ENCODE peak calls at places on chromosomes 6 and 20, in five cellular contexts. U is keratinocyte, M is fibroblast of the aortic adventitia, Z is AG04450, E is WERI-Rb-1. R is an unnamed sample.

GRCh38 chr6:130997061-130997753 is 65.8 kb downstream of the EPB41L2 start:
- DNase-seq in E (no peak), M (peak), Z (no peak), U (no peak), R (no peak)

GRCh38 chr20:34334654-34335407 is 28.2 kb upstream of the ITCH start:
- DNase-seq in M (no peak), U (no peak), E (no peak), Z (no peak), R (no peak)

GRCh38 chr6:37607949-37608348 is 89.7 kb downstream of the MDGA1 start:
- DNase-seq in U (no peak), E (no peak), M (peak), Z (peak), R (peak)

GRCh38 chr6:35061102-35061615 is 80.0 kb downstream of the TCP11 start:
- DNase-seq in U (no peak), Z (no peak), E (no peak), M (no peak), R (no peak)

GRCh38 chr20:16475225-16475624 is 98.0 kb downstream of the KIF16B start:
- DNase-seq in E (no peak), U (no peak), Z (no peak), M (peak), R (peak)

GRCh38 chr20:19992996-19993908 is 23.9 kb upstream of the NAA20 start:
- DNase-seq in U (peak), Z (peak), M (peak), E (no peak), R (peak)

GRCh38 chr6:20630136-20630535 is 95.9 kb downstream of the CDKAL1 start:
- DNase-seq in Z (no peak), M (no peak), U (no peak), E (no peak), R (no peak)

GRCh38 chr6:147700436-147701209 is 192.1 kb downstream of the SAMD5 start:
- DNase-seq in U (no peak), M (no peak), Z (no peak), E (no peak), R (no peak)

GRCh38 chr6:127518710-127519468 is at the start of gene MTCL3:
- DNase-seq in E (peak), Z (no peak), M (peak), U (no peak), R (peak)

GRCh38 chr6:131368077-131368911 is 204.7 kb upstream of the ARG1 start:
- DNase-seq in E (no peak), Z (no peak), U (no peak), M (peak), R (no peak)

GRCh38 chr6:42113929-42114636 is 28.3 kb downstream of the C6orf132 start:
- DNase-seq in Z (no peak), M (no peak), E (no peak), U (no peak), R (no peak)

GRCh38 chr20:19626896-19627295 is 131.2 kb upstream of the RIN2 start:
- DNase-seq in Z (no peak), M (peak), U (no peak), E (no peak), R (peak)

GRCh38 chr20:63889241-63890200 is 5.4 kb upstream of the DNAJC5 start:
- DNase-seq in U (no peak), E (no peak), Z (no peak), M (no peak), R (no peak)

GRCh38 chr6:116366740-116367275 is 3.9 kb upstream of the DSE start:
- DNase-seq in M (no peak), Z (no peak), U (no peak), E (no peak), R (no peak)

GRCh38 chr6:167932468-167933276 is 64.8 kb upstream of the KIF25 start:
- DNase-seq in E (no peak), U (no peak), Z (no peak), M (no peak), R (peak)

GRCh38 chr20:33650753-33651561 is 11.2 kb upstream of the C20orf144 start:
- DNase-seq in Z (no peak), U (no peak), M (no peak), E (no peak), R (no peak)

GRCh38 chr6:4383910-4384637 is 248.7 kb upstream of the ECI2 start:
- DNase-seq in Z (no peak), E (no peak), U (no peak), M (no peak), R (no peak)

GRCh38 chr20:46695888-46696287 is 6.6 kb upstream of the TP53RK start:
- DNase-seq in E (no peak), Z (no peak), M (peak), U (no peak), R (no peak)

GRCh38 chr6:122869437-122870024 is 80.5 kb downstream of the SMPDL3A start:
- DNase-seq in M (peak), E (peak), Z (peak), U (peak), R (peak)
- TF ChIP-seq CTCF in M (peak), E (peak), Z (peak), U (peak), R (peak)

DNA sequence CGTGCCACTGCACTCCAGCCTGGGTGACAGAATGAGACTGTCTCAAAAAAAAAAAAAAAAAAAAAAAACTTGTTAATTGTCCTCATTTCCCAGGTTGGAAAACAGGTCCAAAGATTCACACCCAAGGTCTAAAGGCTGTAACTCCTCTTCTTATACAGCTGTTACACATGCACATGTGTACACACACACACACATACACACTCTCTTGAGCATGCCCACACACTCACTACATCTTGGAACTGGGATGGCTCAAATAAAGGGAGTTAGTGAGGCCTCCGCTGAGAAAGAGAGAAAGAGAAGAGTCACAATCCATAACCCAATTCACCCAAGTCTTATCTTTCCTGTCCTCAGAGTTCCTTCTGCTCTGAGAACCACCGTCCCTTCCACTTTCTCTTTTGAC is 3.0 kb upstream of the HLA-DMB start:
- DNase-seq in M (no peak), U (no peak), Z (no peak), E (no peak), R (no peak)
- H3K4me3 ChIP-seq in M (no peak), U (no peak), Z (no peak), E (no peak), R (no peak)

GRCh38 chr20:25623736-25624499 is at the start of gene NANP:
- DNase-seq in Z (peak), E (peak), U (peak), M (peak), R (peak)
- TF ChIP-seq CTCF in Z (no peak), E (peak), U (no peak), M (no peak), R (no peak)

GRCh38 chr6:17886891-17887290 is 100.5 kb downstream of the KIF13A start:
- DNase-seq in E (peak), M (peak), U (no peak), Z (no peak), R (no peak)

GRCh38 chr6:17885079-17885478 is 102.4 kb downstream of the KIF13A start:
- DNase-seq in U (no peak), M (no peak), Z (no peak), E (no peak), R (no peak)

GRCh38 chr6:17883665-17884500 is 103.6 kb downstream of the KIF13A start:
- DNase-seq in U (no peak), M (no peak), E (no peak), Z (no peak), R (no peak)

GRCh38 chr6:17885889-17886576 is 101.4 kb downstream of the KIF13A start:
- DNase-seq in M (peak), U (no peak), E (no peak), Z (no peak), R (no peak)

GRCh38 chr6:17884501-17885039 is 102.9 kb downstream of the KIF13A start:
- DNase-seq in M (peak), E (no peak), Z (no peak), U (no peak), R (no peak)
- H3K4me3 ChIP-seq in M (no peak), E (no peak), Z (no peak), U (no peak), R (no peak)

DNA sequence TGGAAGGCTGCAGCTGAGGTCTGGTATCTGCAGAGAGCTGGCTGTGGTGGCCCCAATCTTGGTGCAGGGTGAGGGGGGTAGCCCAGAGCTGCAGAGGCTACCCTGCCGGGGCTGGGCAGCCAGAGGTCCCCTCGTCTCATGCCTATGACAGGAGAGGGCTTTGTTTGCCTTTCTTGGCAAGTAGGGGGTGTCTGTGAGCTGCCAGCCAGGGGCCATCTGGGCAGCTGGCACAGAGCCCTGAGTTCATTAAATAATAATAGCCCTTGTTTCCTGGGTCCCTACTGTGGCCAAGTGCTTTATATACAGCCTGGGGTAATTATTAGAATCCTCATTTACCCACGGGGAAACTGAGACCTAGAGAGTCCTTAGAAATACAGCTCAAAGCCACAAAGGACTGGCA is 66.6 kb downstream of the EZR start:
- DNase-seq in U (no peak), Z (no peak), M (peak), E (peak), R (no peak)
- TF ChIP-seq CTCF in U (no peak), Z (peak), M (peak), E (peak), R (peak)

GRCh38 chr20:35739294-35740163 is 2.5 kb downstream of the RBM39 start:
- DNase-seq in M (peak), E (no peak), U (no peak), Z (no peak), R (no peak)
- H3K4me3 ChIP-seq in M (peak), E (peak), U (peak), Z (peak), R (peak)

GRCh38 chr20:57498425-57499400 is 26.2 kb downstream of the CTCFL start:
- DNase-seq in U (no peak), E (peak), M (peak), Z (no peak), R (peak)
- TF ChIP-seq CTCF in U (no peak), E (peak), M (peak), Z (peak), R (peak)

GRCh38 chr6:55176958-55177357 is 2.6 kb downstream of the HCRTR2 start:
- DNase-seq in E (no peak), M (no peak), U (no peak), Z (no peak), R (peak)

GRCh38 chr6:55175778-55176084 is 1.4 kb downstream of the HCRTR2 start:
- DNase-seq in E (no peak), M (no peak), Z (no peak), U (no peak), R (no peak)

GRCh38 chr6:55174211-55175013 is at the start of gene HCRTR2:
- DNase-seq in E (no peak), M (no peak), Z (no peak), U (no peak), R (no peak)

GRCh38 chr6:55180258-55180657 is 5.9 kb downstream of the HCRTR2 start:
- DNase-seq in E (no peak), M (no peak), U (peak), Z (no peak), R (no peak)

GRCh38 chr6:55175078-55175777 is 913 bp downstream of the HCRTR2 start:
- DNase-seq in U (no peak), Z (no peak), E (no peak), M (no peak), R (no peak)
- H3K4me3 ChIP-seq in U (no peak), Z (no peak), E (no peak), M (no peak), R (no peak)